ENCODE peak calls at places on chromosomes 16 and 17, in six cellular contexts. One of them, this sample, is unnamed.

GRCh38 chr17:8673621-8674020 is 43.1 kb upstream of the MYH10 start:
- DNase-seq in progenitor cell of endocrine pancreas: no peak
- DNase-seq in erythroblast: no peak
- DNase-seq in amygdala: no peak
- DNase-seq in prostate gland: no peak
- DNase-seq in T-cell: no peak
- DNase-seq in this sample: no peak

GRCh38 chr16:70162041-70162451 is 11.5 kb upstream of the CLEC18C start:
- DNase-seq in progenitor cell of endocrine pancreas: no peak
- DNase-seq in erythroblast: no peak
- DNase-seq in amygdala: no peak
- DNase-seq in prostate gland: no peak
- DNase-seq in T-cell: no peak
- DNase-seq in this sample: peak

GRCh38 chr17:34615326-34615725 is 35.9 kb downstream of the TMEM132E start:
- DNase-seq in progenitor cell of endocrine pancreas: no peak
- DNase-seq in erythroblast: no peak
- DNase-seq in amygdala: no peak
- DNase-seq in prostate gland: no peak
- DNase-seq in T-cell: no peak
- DNase-seq in this sample: no peak

GRCh38 chr16:89199241-89200123 is 855 bp downstream of the SLC22A31 start:
- DNase-seq in progenitor cell of endocrine pancreas: no peak
- DNase-seq in erythroblast: no peak
- DNase-seq in amygdala: no peak
- DNase-seq in prostate gland: no peak
- DNase-seq in T-cell: no peak
- DNase-seq in this sample: no peak

GRCh38 chr16:57998484-57998883 is 2.0 kb downstream of the ZNF319 start:
- DNase-seq in progenitor cell of endocrine pancreas: no peak
- DNase-seq in erythroblast: peak
- DNase-seq in amygdala: no peak
- DNase-seq in prostate gland: no peak
- DNase-seq in T-cell: peak
- DNase-seq in this sample: no peak

GRCh38 chr16:49857423-49858181 is 1.7 kb upstream of the ZNF423 start:
- DNase-seq in progenitor cell of endocrine pancreas: peak
- DNase-seq in erythroblast: peak
- DNase-seq in amygdala: no peak
- DNase-seq in prostate gland: no peak
- DNase-seq in T-cell: peak
- DNase-seq in this sample: peak

GRCh38 chr17:15213381-15214087 is 51.6 kb downstream of the PMP22 start:
- DNase-seq in progenitor cell of endocrine pancreas: no peak
- DNase-seq in erythroblast: peak
- DNase-seq in amygdala: no peak
- DNase-seq in prostate gland: no peak
- DNase-seq in T-cell: no peak
- DNase-seq in this sample: peak

GRCh38 chr17:45296003-45296832 is 20.6 kb downstream of the MAP3K14 start:
- DNase-seq in progenitor cell of endocrine pancreas: no peak
- DNase-seq in erythroblast: no peak
- DNase-seq in amygdala: no peak
- DNase-seq in prostate gland: no peak
- DNase-seq in T-cell: no peak
- DNase-seq in this sample: no peak

GRCh38 chr17:44002141-44002848 is 2.1 kb upstream of the NAGS start:
- DNase-seq in progenitor cell of endocrine pancreas: no peak
- DNase-seq in erythroblast: no peak
- DNase-seq in amygdala: no peak
- DNase-seq in prostate gland: no peak
- DNase-seq in T-cell: no peak
- DNase-seq in this sample: peak

GRCh38 chr16:87319997-87320491 is 2.9 kb upstream of the C16orf95 start:
- DNase-seq in progenitor cell of endocrine pancreas: no peak
- DNase-seq in erythroblast: no peak
- DNase-seq in amygdala: no peak
- DNase-seq in prostate gland: no peak
- DNase-seq in T-cell: no peak
- DNase-seq in this sample: no peak

GRCh38 chr17:10337976-10338375 is 34.8 kb downstream of the MYH13 start:
- DNase-seq in progenitor cell of endocrine pancreas: no peak
- DNase-seq in erythroblast: no peak
- DNase-seq in amygdala: no peak
- DNase-seq in prostate gland: no peak
- DNase-seq in T-cell: no peak
- DNase-seq in this sample: no peak

GRCh38 chr17:63975541-63976092 is 2.9 kb upstream of the SCN4A start:
- DNase-seq in progenitor cell of endocrine pancreas: no peak
- DNase-seq in erythroblast: no peak
- DNase-seq in amygdala: no peak
- DNase-seq in prostate gland: no peak
- DNase-seq in T-cell: no peak
- DNase-seq in this sample: no peak

GRCh38 chr17:77442976-77443742 is 302.4 kb downstream of the SEC14L1 start:
- DNase-seq in progenitor cell of endocrine pancreas: no peak
- DNase-seq in erythroblast: no peak
- DNase-seq in amygdala: no peak
- DNase-seq in prostate gland: no peak
- DNase-seq in T-cell: no peak
- DNase-seq in this sample: no peak

GRCh38 chr17:78284146-78284545 is 52.7 kb downstream of the TMEM235 start:
- DNase-seq in progenitor cell of endocrine pancreas: no peak
- DNase-seq in erythroblast: no peak
- DNase-seq in amygdala: no peak
- DNase-seq in prostate gland: no peak
- DNase-seq in T-cell: no peak
- DNase-seq in this sample: no peak

GRCh38 chr16:85056211-85056748 is 28.7 kb downstream of the KIAA0513 start:
- DNase-seq in progenitor cell of endocrine pancreas: no peak
- DNase-seq in erythroblast: peak
- DNase-seq in amygdala: no peak
- DNase-seq in prostate gland: no peak
- DNase-seq in T-cell: no peak
- DNase-seq in this sample: peak

GRCh38 chr17:27319536-27320221 is 25.8 kb downstream of the WSB1 start:
- DNase-seq in progenitor cell of endocrine pancreas: no peak
- DNase-seq in erythroblast: peak
- DNase-seq in amygdala: peak
- DNase-seq in prostate gland: peak
- DNase-seq in T-cell: no peak
- DNase-seq in this sample: peak